ENCODE peak calls at places on chromosomes 2 and 18, in eight cellular contexts. Z, G, J, L, V, H, P and O are unnamed samples.

GRCh38 chr2:158079672-158080071 is 22.0 kb upstream of the UPP2 start:
- DNase-seq in Z (peak), G (no peak), J (no peak), L (peak), V (no peak), H (no peak), P (no peak), O (no peak)

GRCh38 chr2:191885650-191886049 is 38.8 kb upstream of the CAVIN2 start:
- DNase-seq in Z (no peak), G (no peak), J (no peak), L (no peak), V (no peak), H (no peak), P (no peak), O (no peak)

GRCh38 chr18:59085126-59085794 is 54.4 kb upstream of the SEC11C start:
- DNase-seq in Z (no peak), G (no peak), J (no peak), L (no peak), V (no peak), H (no peak), P (no peak), O (no peak)

GRCh38 chr2:42102606-42103450 is 55.0 kb downstream of the PKDCC start:
- DNase-seq in Z (no peak), G (no peak), J (no peak), L (peak), V (peak), H (peak), P (peak), O (peak)

GRCh38 chr2:74708883-74709282 is 54.8 kb downstream of the SEMA4F start:
- DNase-seq in Z (no peak), G (no peak), J (no peak), L (peak), V (no peak), H (no peak), P (no peak), O (no peak)

GRCh38 chr2:2263196-2263829 is 67.8 kb downstream of the MYT1L start:
- DNase-seq in Z (no peak), G (no peak), J (no peak), L (no peak), V (no peak), H (no peak), P (no peak), O (no peak)

GRCh38 chr2:152622228-152622627 is 95.0 kb downstream of the PRPF40A start:
- DNase-seq in Z (no peak), G (no peak), J (no peak), L (no peak), V (no peak), H (no peak), P (no peak), O (no peak)

GRCh38 chr2:1777156-1777555 is 32.8 kb upstream of the PXDN start:
- DNase-seq in Z (no peak), G (no peak), J (no peak), L (no peak), V (no peak), H (no peak), P (no peak), O (no peak)

GRCh38 chr2:219350938-219351280 is 18.4 kb upstream of the RESP18 start:
- DNase-seq in Z (no peak), G (no peak), J (no peak), L (peak), V (peak), H (no peak), P (no peak), O (no peak)

GRCh38 chr2:223513771-223514455 is 88.2 kb downstream of the SCG2 start:
- DNase-seq in Z (no peak), G (no peak), J (no peak), L (peak), V (no peak), H (no peak), P (no peak), O (no peak)

GRCh38 chr2:69781321-69782248 is 39.7 kb downstream of the ANXA4 start:
- DNase-seq in Z (no peak), G (no peak), J (peak), L (no peak), V (no peak), H (no peak), P (no peak), O (no peak)

GRCh38 chr2:206084870-206085741 is 868 bp downstream of the INO80D start:
- DNase-seq in Z (no peak), G (peak), J (peak), L (peak), V (peak), H (peak), P (peak), O (peak)

GRCh38 chr2:237150831-237151230 is 65.1 kb downstream of the COPS8 start:
- DNase-seq in Z (no peak), G (no peak), J (peak), L (no peak), V (no peak), H (no peak), P (no peak), O (no peak)

GRCh38 chr2:203610558-203610957 is 75.5 kb upstream of the RAPH1 start:
- DNase-seq in Z (no peak), G (no peak), J (no peak), L (no peak), V (no peak), H (no peak), P (no peak), O (no peak)

GRCh38 chr2:202361133-202361532 is 15.0 kb upstream of the BMPR2 start:
- DNase-seq in Z (no peak), G (no peak), J (no peak), L (no peak), V (no peak), H (no peak), P (no peak), O (no peak)

GRCh38 chr2:191115391-191115790 is 35.4 kb downstream of the STAT4 start:
- DNase-seq in Z (no peak), G (peak), J (no peak), L (peak), V (no peak), H (no peak), P (peak), O (no peak)

GRCh38 chr2:85750509-85751299 is 3.1 kb upstream of the ATOH8 start:
- DNase-seq in Z (peak), G (no peak), J (peak), L (peak), V (peak), H (no peak), P (peak), O (peak)

GRCh38 chr2:186531257-186531775 is 45.3 kb downstream of the ZC3H15 start:
- DNase-seq in Z (no peak), G (no peak), J (no peak), L (no peak), V (no peak), H (no peak), P (no peak), O (no peak)

GRCh38 chr18:13424377-13424776 is 205.8 kb downstream of the LDLRAD4 start:
- DNase-seq in Z (no peak), G (no peak), J (no peak), L (no peak), V (no peak), H (no peak), P (no peak), O (no peak)

GRCh38 chr2:200698217-200698616 is 112.4 kb downstream of the AOX1 start:
- DNase-seq in Z (no peak), G (no peak), J (no peak), L (no peak), V (no peak), H (no peak), P (no peak), O (no peak)

GRCh38 chr2:136582631-136583205 is 182.6 kb upstream of the THSD7B start:
- DNase-seq in Z (no peak), G (peak), J (no peak), L (no peak), V (peak), H (no peak), P (no peak), O (peak)

GRCh38 chr18:50282521-50283335 is 1.4 kb upstream of the MBD1 start:
- DNase-seq in Z (no peak), G (no peak), J (no peak), L (no peak), V (no peak), H (peak), P (no peak), O (no peak)

GRCh38 chr2:99864561-99865216 is 277.7 kb downstream of the AFF3 start:
- DNase-seq in Z (peak), G (no peak), J (no peak), L (peak), V (no peak), H (no peak), P (no peak), O (no peak)

GRCh38 chr18:59763541-59764136 is 66.4 kb upstream of the CCBE1 start:
- DNase-seq in Z (no peak), G (no peak), J (no peak), L (peak), V (no peak), H (no peak), P (no peak), O (no peak)

GRCh38 chr2:45027051-45027450 is 17.8 kb upstream of the SIX2 start:
- DNase-seq in Z (no peak), G (no peak), J (no peak), L (peak), V (no peak), H (no peak), P (no peak), O (no peak)

GRCh38 chr2:241540766-241541561 is 17.6 kb upstream of the BOK start:
- DNase-seq in Z (peak), G (peak), J (no peak), L (peak), V (peak), H (peak), P (peak), O (peak)

GRCh38 chr2:26399781-26400376 is 1.8 kb upstream of the DRC1 start:
- DNase-seq in Z (no peak), G (no peak), J (no peak), L (no peak), V (no peak), H (no peak), P (no peak), O (no peak)

GRCh38 chr2:169799555-169799954 is 884 bp downstream of the SSB start:
- DNase-seq in Z (no peak), G (peak), J (no peak), L (peak), V (no peak), H (no peak), P (peak), O (no peak)

GRCh38 chr2:85418132-85419008 is at the start of gene SH2D6:
- DNase-seq in Z (peak), G (peak), J (peak), L (peak), V (peak), H (peak), P (peak), O (peak)

GRCh38 chr2:120624056-120624737 is 111.5 kb upstream of the GLI2 start:
- DNase-seq in Z (no peak), G (no peak), J (no peak), L (no peak), V (no peak), H (peak), P (no peak), O (no peak)

GRCh38 chr18:8705941-8706544 is 687 bp downstream of the MTCL1 start:
- DNase-seq in Z (no peak), G (no peak), J (no peak), L (peak), V (peak), H (peak), P (peak), O (peak)

GRCh38 chr2:236965021-236965840 is 120.5 kb upstream of the COPS8 start:
- DNase-seq in Z (no peak), G (no peak), J (no peak), L (no peak), V (no peak), H (no peak), P (no peak), O (no peak)

GRCh38 chr2:46039543-46040303 is 257.5 kb upstream of the EPAS1 start:
- DNase-seq in Z (no peak), G (no peak), J (no peak), L (no peak), V (no peak), H (no peak), P (no peak), O (no peak)

GRCh38 chr18:47510831-47511230 is 259.4 kb upstream of the SKOR2 start:
- DNase-seq in Z (no peak), G (no peak), J (no peak), L (no peak), V (no peak), H (no peak), P (no peak), O (no peak)

GRCh38 chr2:101983928-101984327 is 7.8 kb upstream of the IL1R2 start:
- DNase-seq in Z (peak), G (no peak), J (no peak), L (no peak), V (no peak), H (no peak), P (no peak), O (no peak)

GRCh38 chr2:204452464-204453023 is 92.7 kb upstream of the PARD3B start:
- DNase-seq in Z (peak), G (no peak), J (peak), L (peak), V (peak), H (no peak), P (no peak), O (peak)

GRCh38 chr2:199485732-199486335 is 28.1 kb upstream of the SATB2 start:
- DNase-seq in Z (peak), G (no peak), J (peak), L (peak), V (peak), H (no peak), P (no peak), O (no peak)

GRCh38 chr2:72919414-72920316 is 2.3 kb downstream of the EMX1 start:
- DNase-seq in Z (no peak), G (no peak), J (peak), L (no peak), V (no peak), H (no peak), P (no peak), O (no peak)

GRCh38 chr2:209472386-209472832 is 48.6 kb downstream of the MAP2 start:
- DNase-seq in Z (no peak), G (no peak), J (peak), L (peak), V (no peak), H (no peak), P (no peak), O (no peak)